ENCODE peak calls at places on chromosomes 3 and 15, in eight cellular contexts. Z, L, U, W, J, X, S and Y are unnamed samples.

GRCh38 chr3:30642715-30643361 is 36.4 kb downstream of the TGFBR2 start:
- DNase-seq in J (no peak), U (no peak), S (no peak), X (no peak), W (peak), L (no peak), Z (no peak), Y (peak)

GRCh38 chr3:123584284-123584987 is 417 bp downstream of the HACD2 start:
- DNase-seq in X (peak), S (no peak), U (no peak), Z (no peak), L (no peak), W (peak), J (no peak), Y (peak)

GRCh38 chr15:39171944-39172368 is 408.9 kb upstream of the THBS1 start:
- DNase-seq in J (peak), U (peak), X (peak), S (peak), L (peak), W (peak), Z (peak), Y (peak)

GRCh38 chr15:71228403-71228802 is 113.1 kb downstream of the THSD4 start:
- DNase-seq in L (peak), W (no peak), S (no peak), X (no peak), J (no peak), U (no peak), Z (no peak), Y (no peak)

GRCh38 chr15:98442379-98442833 is 205.9 kb upstream of the IGF1R start:
- DNase-seq in J (peak), U (peak), W (peak), Z (peak), L (peak), X (no peak), S (peak), Y (peak)

GRCh38 chr3:67941433-67942030 is 287.1 kb upstream of the SUCLG2 start:
- DNase-seq in Z (no peak), X (no peak), U (no peak), L (no peak), S (no peak), W (no peak), J (no peak), Y (no peak)

GRCh38 chr3:161556533-161556932 is 59.9 kb downstream of the OTOL1 start:
- DNase-seq in S (no peak), Z (no peak), U (no peak), W (no peak), X (no peak), L (no peak), J (no peak), Y (no peak)

GRCh38 chr3:9727041-9727595 is 4.4 kb upstream of the BRPF1 start:
- DNase-seq in L (no peak), U (no peak), W (peak), X (no peak), J (no peak), Z (peak), S (no peak), Y (peak)